ENCODE peak calls at places on chromosomes 16 and 17, in nine cellular contexts. B is prostate gland, E is left ventricle myocardium inferior, Y is fibroblast of lung, I is tibial artery, X is PC-9, K is A673, Z is GM23248, J is left lung. N is an unnamed sample. For H3K4me1 and H3K27me3, the result is how much of the 10 kb centered on the place peaks cover.

GRCh38 chr17:2844386-2844785 is 48.1 kb downstream of the RAP1GAP2 start:
- DNase-seq in B (no peak), E (no peak), Y (no peak), I (no peak), X (no peak), K (no peak), Z (peak), J (no peak), N (peak)

GRCh38 chr17:27038676-27039075 is 255.2 kb upstream of the WSB1 start:
- DNase-seq in B (no peak), E (no peak), Y (no peak), I (no peak), X (no peak), K (peak), Z (no peak), J (no peak), N (peak)

GRCh38 chr16:17397499-17397891 is 73.3 kb downstream of the XYLT1 start:
- DNase-seq in B (no peak), E (no peak), Y (peak), I (no peak), X (no peak), K (no peak), Z (peak), J (no peak), N (no peak)

GRCh38 chr17:79035686-79036085 is 11.7 kb downstream of the C1QTNF1 start:
- DNase-seq in B (no peak), E (no peak), Y (no peak), I (peak), X (no peak), K (no peak), Z (no peak), J (no peak), N (no peak)

GRCh38 chr17:39484178-39484577 is 22.9 kb downstream of the CDK12 start:
- DNase-seq in B (no peak), E (no peak), Y (no peak), I (no peak), X (no peak), K (no peak), Z (no peak), J (no peak), N (no peak)

GRCh38 chr16:55389426-55390073 is 65.5 kb downstream of the IRX6 start:
- DNase-seq in B (no peak), E (peak), Y (no peak), I (no peak), X (no peak), K (no peak), Z (no peak), J (no peak), N (no peak)

GRCh38 chr16:12323007-12323699 is 346.6 kb downstream of the SNX29 start:
- DNase-seq in B (no peak), E (no peak), Y (no peak), I (no peak), X (no peak), K (no peak), Z (peak), J (no peak), N (no peak)

GRCh38 chr16:57000271-57001025 is 11.1 kb downstream of the NLRC5 start:
- DNase-seq in B (no peak), E (peak), Y (peak), I (peak), X (peak), K (peak), Z (peak), J (no peak), N (peak)

GRCh38 chr17:78820841-78821240 is 19.8 kb downstream of the USP36 start:
- DNase-seq in B (no peak), E (no peak), Y (no peak), I (no peak), X (no peak), K (no peak), Z (no peak), J (no peak), N (no peak)

GRCh38 chr17:69579961-69580677 is 165.6 kb downstream of the MAP2K6 start:
- DNase-seq in B (no peak), E (no peak), Y (no peak), I (no peak), X (no peak), K (no peak), Z (no peak), J (no peak), N (no peak)

GRCh38 chr17:35943537-35943936 is at the start of gene LYZL6:
- DNase-seq in B (no peak), E (no peak), Y (no peak), I (no peak), X (no peak), K (no peak), Z (no peak), J (no peak), N (no peak)

GRCh38 chr16:86216591-86216990 is 293.7 kb upstream of the FOXF1 start:
- DNase-seq in B (no peak), E (no peak), Y (no peak), I (no peak), X (no peak), K (no peak), Z (no peak), J (no peak), N (no peak)

GRCh38 chr16:29876578-29877249 is 13.7 kb upstream of the CDIPT start:
- DNase-seq in B (no peak), E (no peak), Y (no peak), I (no peak), X (no peak), K (no peak), Z (peak), J (no peak), N (no peak)

GRCh38 chr16:29824589-29825144 is 4.4 kb downstream of the MVP start:
- DNase-seq in B (no peak), E (no peak), Y (peak), I (no peak), X (no peak), K (no peak), Z (peak), J (no peak), N (no peak)

GRCh38 chr16:75380870-75381269 is 52.4 kb downstream of the CFDP1 start:
- DNase-seq in B (no peak), E (no peak), Y (peak), I (no peak), X (no peak), K (no peak), Z (peak), J (no peak), N (no peak)

GRCh38 chr16:48117217-48118105 is 38.3 kb downstream of the ABCC12 start:
- DNase-seq in B (no peak), E (peak), Y (peak), I (no peak), X (peak), K (peak), Z (peak), J (peak), N (peak)

GRCh38 chr17:74431568-74432483 is at the start of gene GPRC5C:
- DNase-seq in B (peak), E (peak), Y (no peak), I (peak), X (peak), K (peak), Z (peak), J (peak), N (no peak)

GRCh38 chr17:34981538-34982241 is 1.4 kb downstream of the LIG3 start:
- DNase-seq in B (no peak), E (no peak), Y (peak), I (no peak), X (no peak), K (peak), Z (peak), J (no peak), N (no peak)

GRCh38 chr17:49018673-49019215 is 21.6 kb downstream of the IGF2BP1 start:
- DNase-seq in B (no peak), E (no peak), Y (no peak), I (no peak), X (no peak), K (no peak), Z (no peak), J (no peak), N (no peak)

GRCh38 chr17:49021768-49022103 is 24.6 kb downstream of the IGF2BP1 start:
- DNase-seq in B (no peak), E (no peak), Y (no peak), I (no peak), X (no peak), K (no peak), Z (no peak), J (no peak), N (no peak)

GRCh38 chr17:49020609-49021008 is 23.4 kb downstream of the IGF2BP1 start:
- DNase-seq in B (no peak), E (no peak), Y (no peak), I (peak), X (no peak), K (no peak), Z (no peak), J (no peak), N (no peak)

GRCh38 chr17:49022391-49022941 is 25.3 kb downstream of the IGF2BP1 start:
- DNase-seq in B (no peak), E (no peak), Y (no peak), I (peak), X (peak), K (peak), Z (no peak), J (no peak), N (peak)

DNA sequence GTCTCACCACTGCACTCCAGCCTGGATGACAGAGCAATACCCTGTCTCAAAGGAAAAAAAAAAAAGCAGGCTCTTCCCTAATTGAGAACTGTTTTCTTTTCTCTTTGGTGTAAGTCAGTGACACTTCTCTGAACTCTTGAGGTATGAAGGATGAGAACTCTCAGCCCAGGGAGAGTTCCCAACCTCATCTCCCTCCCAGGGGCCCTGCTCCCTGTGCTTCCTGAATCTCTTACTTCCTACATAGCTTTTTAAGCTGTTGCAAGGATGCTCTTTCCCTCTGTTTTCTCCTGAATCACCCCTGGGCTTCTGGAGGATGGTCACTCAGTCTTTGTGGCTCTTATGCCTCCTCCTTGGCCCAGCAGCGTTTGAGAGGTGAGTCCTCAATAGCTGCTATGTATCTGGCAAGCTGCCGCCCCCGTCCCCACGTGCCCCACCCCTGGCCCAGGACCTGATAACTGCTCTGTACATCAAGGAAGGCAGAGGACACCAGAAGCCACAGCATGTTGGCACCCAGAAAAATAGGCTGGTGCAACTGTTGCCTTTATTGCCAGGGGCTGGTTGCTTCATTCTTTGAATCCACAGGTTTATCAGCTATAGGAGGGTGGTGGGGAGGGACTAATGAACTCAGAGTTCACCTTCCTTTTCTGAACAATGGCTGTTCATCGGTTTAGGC is 24.0 kb downstream of the IGF2BP1 start:
- DNase-seq in B (no peak), E (no peak), Y (peak), I (peak), X (no peak), K (no peak), Z (peak), J (no peak), N (no peak)
- H3K4me1 ChIP-seq in B (under half), E (under half), Y (under half), I (under half), X (under half), K (half or more), Z (under half), J (under half), N (under half)

GRCh38 chr17:10032142-10032541 is 127.1 kb upstream of the RCVRN start:
- DNase-seq in B (no peak), E (no peak), Y (no peak), I (no peak), X (no peak), K (no peak), Z (peak), J (no peak), N (no peak)

GRCh38 chr17:10034719-10035475 is 129.8 kb upstream of the RCVRN start:
- DNase-seq in B (no peak), E (no peak), Y (no peak), I (no peak), X (no peak), K (no peak), Z (no peak), J (no peak), N (no peak)

GRCh38 chr17:10033982-10034381 is 128.9 kb upstream of the RCVRN start:
- DNase-seq in B (no peak), E (no peak), Y (peak), I (no peak), X (no peak), K (no peak), Z (peak), J (no peak), N (no peak)

GRCh38 chr17:10033449-10033848 is 128.4 kb upstream of the RCVRN start:
- DNase-seq in B (no peak), E (no peak), Y (no peak), I (no peak), X (no peak), K (no peak), Z (no peak), J (no peak), N (no peak)

DNA sequence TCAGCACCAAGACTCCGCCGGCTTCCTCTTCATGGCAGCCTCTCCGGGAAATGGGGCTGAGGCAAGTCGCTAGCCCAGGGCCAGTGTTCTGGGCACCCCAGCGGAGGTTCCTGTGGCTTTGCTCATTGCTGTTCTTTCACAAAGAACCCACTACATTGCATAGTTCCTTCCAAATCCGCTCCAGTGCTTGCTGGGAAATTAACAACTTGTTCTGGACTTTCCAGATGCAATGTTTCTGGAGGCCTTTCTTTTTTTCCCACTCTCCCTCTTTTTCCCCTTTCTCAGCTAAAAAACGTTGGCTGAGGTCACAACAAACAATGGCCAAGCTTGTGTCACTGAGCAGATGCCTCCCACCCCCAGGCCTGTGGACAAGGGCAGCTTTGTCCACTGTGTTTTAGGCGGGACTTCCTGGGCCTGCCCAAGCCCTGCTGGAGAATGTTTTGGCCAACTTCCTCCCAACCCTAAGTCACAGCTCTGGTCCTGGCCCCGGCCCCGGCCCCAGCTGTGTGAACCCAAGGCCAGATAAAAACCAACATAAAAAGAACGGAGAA is 131.5 kb upstream of the RCVRN start:
- DNase-seq in B (no peak), E (peak), Y (no peak), I (no peak), X (no peak), K (no peak), Z (peak), J (peak), N (no peak)
- H3K4me3 ChIP-seq in B (no peak), E (peak), Y (no peak), I (peak), X (no peak), K (no peak), Z (no peak), J (no peak), N (no peak)

DNA sequence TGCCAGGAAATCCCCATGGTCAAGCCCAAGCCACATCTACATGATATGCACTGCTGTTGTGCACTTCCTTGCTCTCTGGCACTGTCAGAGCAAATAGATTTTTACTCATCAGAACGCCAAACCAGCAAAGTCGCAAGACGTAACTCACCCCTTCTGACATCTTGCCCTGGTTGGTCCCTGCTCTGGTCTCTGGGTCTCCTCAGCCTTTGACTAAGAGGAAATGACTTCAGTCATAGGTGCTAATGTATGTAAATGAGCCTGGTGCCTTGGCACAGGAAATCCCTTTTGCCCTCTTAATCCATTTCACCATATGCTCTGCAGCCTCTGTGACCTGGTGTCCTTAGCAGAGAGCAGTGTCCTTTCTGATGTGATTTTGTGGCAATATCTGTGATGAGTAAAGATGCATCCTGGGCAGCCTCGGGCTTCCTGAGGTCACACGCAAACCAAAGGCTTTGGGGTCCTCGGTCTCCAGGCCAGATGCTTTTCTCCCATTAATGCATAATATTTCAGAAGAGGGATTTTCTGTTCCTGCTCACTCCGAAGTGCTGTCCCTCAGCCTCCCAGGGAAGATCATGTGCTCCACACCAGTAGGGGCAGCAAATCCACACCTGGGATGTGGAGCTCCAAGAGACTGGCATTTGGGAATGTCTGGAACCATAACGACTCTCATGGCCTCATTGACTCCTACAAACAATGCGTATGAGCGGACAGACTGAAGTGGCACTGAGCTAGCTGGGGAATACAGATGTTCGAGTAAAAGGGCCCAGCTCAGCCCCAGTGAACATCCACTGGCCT is 66.9 kb downstream of the GP2 start:
- DNase-seq in B (no peak), E (no peak), Y (no peak), I (no peak), X (no peak), K (no peak), Z (no peak), J (no peak), N (no peak)
- H3K27me3 ChIP-seq in B (under half), E (half or more), Y (under half), I (under half), X (under half), K (under half), Z (under half), J (under half), N (under half)

DNA sequence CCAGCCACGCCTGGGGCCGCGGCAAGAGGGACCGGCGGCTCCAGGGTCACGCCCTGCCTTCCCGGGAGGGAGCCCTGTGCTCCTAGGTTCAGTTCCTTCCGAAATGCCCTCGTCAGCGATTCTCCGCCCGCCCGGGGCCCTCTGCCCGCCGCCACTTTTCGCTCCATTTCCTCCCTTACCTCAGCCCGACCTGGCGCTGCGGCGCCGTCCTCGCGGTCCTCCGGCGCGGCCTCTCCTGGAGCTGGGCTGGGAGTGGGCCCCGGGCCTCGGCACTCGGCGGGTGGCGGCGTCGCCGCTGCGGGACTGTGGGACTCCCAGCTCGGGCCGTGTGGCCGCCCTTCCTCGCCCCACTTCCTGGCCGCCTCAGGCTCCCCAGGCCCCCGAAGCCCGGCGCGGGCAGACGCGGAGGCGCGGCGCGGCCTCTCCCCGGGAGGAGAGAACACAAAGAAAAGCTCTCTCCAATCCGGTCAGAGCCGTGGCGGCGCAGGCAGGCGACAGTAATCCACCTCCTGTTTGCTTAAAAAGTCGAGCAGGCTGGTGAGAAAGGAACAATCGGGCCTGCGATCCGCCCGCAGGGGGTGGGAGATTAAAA is 1.6 kb downstream of the BAHCC1 start:
- DNase-seq in B (no peak), E (peak), Y (peak), I (no peak), X (peak), K (peak), Z (peak), J (no peak), N (peak)
- H3K4me1 ChIP-seq in B (under half), E (half or more), Y (under half), I (under half), X (under half), K (under half), Z (under half), J (under half), N (under half)

GRCh38 chr17:76384987-76385891 is 830 bp downstream of the SPHK1 start:
- DNase-seq in B (no peak), E (peak), Y (no peak), I (peak), X (no peak), K (peak), Z (peak), J (peak), N (no peak)

GRCh38 chr17:76388966-76389888 is 4.8 kb downstream of the SPHK1 start:
- DNase-seq in B (no peak), E (no peak), Y (no peak), I (no peak), X (no peak), K (no peak), Z (peak), J (no peak), N (no peak)

GRCh38 chr17:76385892-76386786 is 1.7 kb downstream of the SPHK1 start:
- DNase-seq in B (peak), E (peak), Y (peak), I (peak), X (peak), K (peak), Z (peak), J (peak), N (peak)

GRCh38 chr17:76384222-76384986 is at the start of gene SPHK1:
- DNase-seq in B (peak), E (peak), Y (peak), I (peak), X (peak), K (peak), Z (peak), J (peak), N (peak)

GRCh38 chr17:76386966-76387765 is 2.8 kb downstream of the SPHK1 start:
- DNase-seq in B (no peak), E (no peak), Y (no peak), I (no peak), X (no peak), K (no peak), Z (no peak), J (no peak), N (no peak)
- H3K4me3 ChIP-seq in B (no peak), E (no peak), Y (no peak), I (no peak), X (no peak), K (no peak), Z (peak), J (no peak), N (no peak)

DNA sequence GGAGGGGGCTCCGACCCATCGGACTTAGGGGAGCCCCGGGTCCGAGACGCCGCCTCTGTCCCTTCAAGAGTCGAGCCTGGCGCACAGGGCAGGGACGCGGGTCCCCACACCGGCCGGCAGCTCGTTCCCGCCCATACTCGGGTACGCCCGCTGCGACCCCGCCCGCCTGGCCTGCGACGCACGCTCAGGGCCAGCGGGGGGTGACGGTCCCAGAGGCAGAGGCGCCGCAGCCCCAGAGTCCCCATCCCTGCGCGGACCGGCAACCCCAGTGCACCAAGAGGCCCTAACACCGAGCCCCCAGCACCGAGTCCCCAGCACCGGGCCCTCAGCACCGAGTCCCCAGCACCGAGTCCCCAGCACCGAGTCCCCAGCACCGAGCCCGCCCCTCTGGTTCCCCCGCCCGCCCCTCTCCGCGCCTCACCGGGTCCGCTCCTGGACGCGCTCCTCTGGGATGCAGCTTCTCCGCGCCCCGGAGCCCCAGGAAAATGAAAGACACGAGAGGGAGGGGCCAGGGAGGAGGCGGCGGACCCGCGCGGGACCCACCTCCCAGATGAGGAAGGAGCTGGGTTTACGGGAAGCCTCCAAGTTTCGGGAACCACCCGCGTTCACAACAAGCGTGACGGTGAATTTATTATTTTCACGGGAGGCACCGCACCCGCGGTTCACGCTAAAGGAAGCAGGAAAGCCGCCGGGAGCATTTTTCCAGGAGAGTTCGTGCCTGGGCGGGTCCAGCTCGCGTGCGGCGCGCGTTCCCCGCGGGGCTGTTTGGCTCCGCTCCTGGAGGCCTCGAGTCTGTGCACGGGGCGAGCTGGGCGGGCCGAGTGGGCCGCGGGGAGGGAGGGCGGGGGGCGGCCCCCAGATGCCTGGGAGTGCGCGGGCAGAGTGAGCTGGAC is at the start of gene SECTM1:
- DNase-seq in B (no peak), E (peak), Y (no peak), I (peak), X (peak), K (peak), Z (peak), J (peak), N (no peak)
- H3K27me3 ChIP-seq in B (under half), E (half or more), Y (under half), I (under half), X (under half), K (under half), Z (under half), J (under half), N (under half)

N was measured in SJCRH30.